ENCODE peak calls at places on chromosomes 11 and 22, in five cellular contexts. R is AG09309, M is WTC11, P is lower leg skin, X is mesothelial cell of epicardium. U is an unnamed sample.

GRCh38 chr11:1807628-1807995 is 27.2 kb upstream of the SYT8 start:
- DNase-seq in R (no peak), X (no peak), M (no peak), P (no peak), U (no peak)

GRCh38 chr11:64028398-64029115 is 7.2 kb upstream of the FLRT1 start:
- DNase-seq in M (peak), P (no peak), R (no peak), X (peak), U (no peak)

GRCh38 chr11:15794361-15795150 is 561.8 kb downstream of the SOX6 start:
- DNase-seq in X (no peak), P (no peak), M (no peak), R (no peak), U (no peak)

GRCh38 chr11:65915821-65916251 is 3.0 kb downstream of the C11orf68 start:
- DNase-seq in P (peak), R (peak), M (no peak), X (peak), U (peak)

GRCh38 chr22:39839917-39840510 is 53.5 kb downstream of the ENTHD1 start:
- DNase-seq in X (no peak), M (no peak), R (no peak), P (no peak), U (no peak)

GRCh38 chr11:34343153-34343552 is 14.7 kb downstream of the ABTB2 start:
- DNase-seq in M (no peak), P (no peak), R (peak), X (no peak), U (no peak)

GRCh38 chr11:64229090-64229958 is 1.0 kb upstream of the DNAJC4 start:
- DNase-seq in R (no peak), M (no peak), P (no peak), X (no peak), U (no peak)

GRCh38 chr11:65814131-65814959 is 19.4 kb upstream of the SNX32 start:
- DNase-seq in P (no peak), X (no peak), M (no peak), R (no peak), U (peak)

GRCh38 chr22:37525073-37525745 is 6.0 kb upstream of the CARD10 start:
- DNase-seq in X (no peak), R (no peak), P (no peak), M (no peak), U (no peak)

GRCh38 chr22:24039046-24039445 is 27.9 kb downstream of the CABIN1 start:
- DNase-seq in R (no peak), M (no peak), X (no peak), P (no peak), U (no peak)

GRCh38 chr11:62959077-62959980 is 25.4 kb downstream of the SLC22A6 start:
- DNase-seq in M (no peak), X (no peak), R (no peak), P (peak), U (no peak)

GRCh38 chr11:17658211-17658610 is 61.2 kb upstream of the MYOD1 start:
- DNase-seq in M (no peak), P (no peak), R (no peak), X (no peak), U (no peak)

GRCh38 chr22:48720662-48721393 is 1106.8 kb downstream of the BRD1 start:
- DNase-seq in R (no peak), X (no peak), P (no peak), M (no peak), U (peak)

GRCh38 chr22:16953206-16954059 is 54.6 kb downstream of the GAB4 start:
- DNase-seq in P (peak), X (no peak), R (no peak), M (no peak), U (no peak)

GRCh38 chr11:46050065-46050464 is 71.2 kb downstream of the PHF21A start:
- DNase-seq in X (peak), R (peak), M (no peak), P (no peak), U (no peak)

GRCh38 chr11:122491486-122491885 is 164.0 kb upstream of the UBASH3B start:
- DNase-seq in X (no peak), P (no peak), R (peak), M (no peak), U (no peak)

GRCh38 chr11:119147604-119148333 is 1.1 kb upstream of the ABCG4 start:
- DNase-seq in M (no peak), X (no peak), P (no peak), R (no peak), U (no peak)

GRCh38 chr11:119149371-119150275 is 771 bp downstream of the ABCG4 start:
- DNase-seq in M (peak), R (no peak), P (no peak), X (peak), U (no peak)

GRCh38 chr11:119148855-119149370 is at the start of gene ABCG4:
- DNase-seq in M (peak), P (no peak), R (no peak), X (no peak), U (no peak)

GRCh38 chr11:119144825-119145476 is 3.9 kb upstream of the ABCG4 start:
- DNase-seq in M (peak), P (no peak), R (no peak), X (peak), U (peak)
- TF ChIP-seq CTCF in M (peak), P (no peak), R (peak), X (peak), U (peak)

GRCh38 chr11:120746836-120747609 is 235.5 kb downstream of the GRIK4 start:
- DNase-seq in X (no peak), R (no peak), M (no peak), P (no peak), U (no peak)

GRCh38 chr11:120747801-120748484 is 236.4 kb downstream of the GRIK4 start:
- DNase-seq in X (no peak), R (no peak), P (no peak), M (no peak), U (no peak)

GRCh38 chr11:120746395-120746794 is 234.8 kb downstream of the GRIK4 start:
- DNase-seq in M (no peak), P (no peak), R (no peak), X (no peak), U (no peak)

GRCh38 chr11:120740424-120740823 is 228.9 kb downstream of the GRIK4 start:
- DNase-seq in P (no peak), M (no peak), R (no peak), X (no peak), U (no peak)

DNA sequence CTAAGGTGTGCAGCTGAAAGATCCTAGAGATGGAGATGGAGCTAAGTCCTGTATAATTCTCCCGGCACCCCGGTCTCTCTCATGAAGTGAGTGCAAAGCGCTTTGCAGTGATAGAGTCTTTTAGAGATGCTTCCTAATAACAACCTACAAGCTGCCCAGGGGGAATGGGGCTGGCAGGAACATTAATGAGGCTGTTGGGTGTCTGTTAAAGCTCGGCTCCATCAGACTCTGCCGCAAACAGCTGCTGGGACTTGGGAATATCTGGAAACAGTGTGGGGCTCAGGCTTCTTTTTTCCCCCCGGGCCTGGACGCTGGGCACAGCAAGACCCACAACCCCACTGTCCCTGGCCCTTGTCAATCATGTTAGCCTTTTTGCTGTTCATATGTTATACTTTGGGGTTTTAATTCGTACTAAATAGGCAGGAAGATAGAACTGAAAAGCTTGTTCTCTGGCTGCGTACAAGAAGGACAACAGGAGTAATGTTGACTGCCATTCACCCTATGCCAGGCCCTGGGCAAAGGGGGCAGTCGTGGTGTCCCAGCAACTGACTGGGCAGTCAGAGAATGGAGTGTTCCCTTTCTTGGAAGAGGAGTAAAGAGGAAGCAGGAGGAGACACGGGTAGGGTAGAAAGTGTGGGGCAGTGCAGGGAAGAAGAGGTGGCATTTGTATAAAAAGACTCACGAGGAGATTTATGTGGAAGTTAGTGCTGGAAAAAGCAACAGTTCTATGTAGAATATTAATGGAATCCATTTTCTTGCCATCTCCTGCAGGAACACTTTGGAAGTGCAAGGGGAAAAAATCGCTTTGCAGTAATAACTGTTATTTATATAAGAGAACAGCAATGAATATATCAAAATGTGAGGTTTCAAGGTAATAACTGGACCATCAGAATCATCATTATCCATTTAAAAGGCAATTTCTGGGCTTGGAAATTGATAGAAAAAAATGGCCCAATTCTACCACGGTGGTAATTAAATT is 232.8 kb downstream of the GRIK4 start:
- DNase-seq in X (no peak), M (no peak), P (no peak), R (no peak), U (no peak)
- TF ChIP-seq CTCF in X (peak), M (no peak), P (no peak), R (no peak), U (no peak)

DNA sequence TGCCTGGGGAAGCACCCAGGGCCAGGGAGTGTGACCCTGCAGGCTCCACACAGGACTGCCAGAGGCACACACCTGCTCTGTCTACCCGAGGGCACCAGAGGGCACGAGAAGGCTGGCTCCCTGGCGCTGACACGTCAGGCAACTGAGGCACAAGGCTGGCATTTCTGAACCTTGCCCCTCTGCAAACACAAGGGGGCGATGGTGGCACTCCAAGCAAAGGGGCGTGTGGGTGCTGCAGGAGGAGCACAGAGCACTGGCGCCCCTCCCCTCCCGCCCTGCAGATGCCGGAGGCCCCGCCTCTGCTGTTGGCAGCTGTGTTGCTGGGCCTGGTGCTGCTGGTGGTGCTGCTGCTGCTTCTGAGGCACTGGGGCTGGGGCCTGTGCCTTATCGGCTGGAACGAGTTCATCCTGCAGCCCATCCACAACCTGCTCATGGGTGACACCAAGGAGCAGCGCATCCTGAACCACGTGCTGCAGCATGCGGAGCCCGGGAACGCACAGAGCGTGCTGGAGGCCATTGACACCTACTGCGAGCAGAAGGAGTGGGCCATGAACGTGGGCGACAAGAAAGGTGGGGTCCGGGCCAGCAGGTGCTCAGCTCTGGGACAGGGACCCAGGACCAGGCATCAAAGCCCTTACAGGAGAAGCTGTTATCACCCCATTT is 20.8 kb upstream of the TXNRD2 start:
- DNase-seq in M (peak), X (peak), R (no peak), P (peak), U (no peak)
- TF ChIP-seq CTCF in M (peak), X (peak), R (peak), P (no peak), U (peak)

GRCh38 chr11:35511666-35512065 is 13.8 kb downstream of the PAMR1 start:
- DNase-seq in R (peak), X (no peak), P (no peak), M (no peak), U (no peak)

GRCh38 chr11:35507688-35508087 is 17.7 kb downstream of the PAMR1 start:
- DNase-seq in X (no peak), P (no peak), R (no peak), M (no peak), U (no peak)
- TF ChIP-seq CTCF in X (no peak), P (no peak), R (peak), M (no peak), U (no peak)

GRCh38 chr22:46931414-46931813 is 169.0 kb downstream of the TBC1D22A start:
- DNase-seq in R (no peak), M (no peak), X (no peak), P (peak), U (no peak)
- TF ChIP-seq CTCF in R (peak), M (no peak), X (no peak), P (no peak), U (no peak)

DNA sequence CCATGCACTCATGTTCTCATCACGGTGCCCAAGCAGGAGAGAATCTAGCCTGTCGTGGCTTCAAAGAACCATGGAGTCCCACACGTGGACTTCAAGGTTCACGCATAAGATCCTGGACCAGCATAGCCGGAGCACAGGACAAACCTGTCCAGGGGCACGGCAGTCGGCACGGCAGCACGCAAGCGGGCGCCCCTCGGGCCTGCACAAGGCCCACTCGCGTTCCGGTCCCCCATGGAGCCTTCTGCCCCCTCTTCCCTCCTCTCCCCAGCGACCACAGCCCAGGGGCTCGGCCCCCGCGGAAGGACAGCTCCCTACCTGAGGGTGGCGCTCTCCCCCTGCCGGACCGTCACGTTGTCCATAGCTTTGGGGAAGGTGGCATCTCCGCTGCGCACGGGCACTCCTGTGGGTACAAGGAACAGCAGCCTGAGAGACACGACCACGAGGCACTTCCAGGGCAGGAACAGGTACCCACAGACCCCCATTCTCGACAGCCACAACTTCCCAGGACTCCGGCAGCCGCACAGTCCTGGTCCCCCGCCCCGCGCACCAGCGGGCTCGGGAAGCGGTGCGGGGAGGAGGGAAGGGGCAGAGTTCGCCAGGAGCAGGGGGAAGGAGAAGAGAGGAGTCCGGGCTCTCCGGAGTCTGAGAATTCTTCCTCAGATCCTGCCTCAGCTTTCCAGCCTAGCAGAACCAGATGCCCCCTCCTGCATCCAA is 589.5 kb downstream of the OPCML start:
- DNase-seq in R (no peak), M (peak), P (no peak), X (no peak), U (no peak)
- TF ChIP-seq CTCF in R (no peak), M (peak), P (no peak), X (no peak), U (no peak)

GRCh38 chr22:20989323-20990138 is 7.4 kb downstream of the LZTR1 start:
- DNase-seq in R (no peak), P (no peak), X (no peak), M (no peak), U (no peak)
- TF ChIP-seq CTCF in R (no peak), P (no peak), X (no peak), M (no peak), U (no peak)

GRCh38 chr11:127875076-127875475 is 712.3 kb downstream of the ETS1 start:
- DNase-seq in M (no peak), X (no peak), R (no peak), P (no peak), U (no peak)
- TF ChIP-seq CTCF in M (no peak), X (no peak), R (no peak), P (no peak), U (no peak)

U was measured in CD14-positive monocyte.